ENCODE peak calls at places on chromosomes 6 and 20, in four cellular contexts. T is SK-N-SH, K is spleen, X is HL-60. E is an unnamed sample.

GRCh38 chr20:60695223-60695622 is 556.8 kb upstream of the CDH4 start:
- DNase-seq in K (no peak), T (no peak), X (no peak), E (no peak)

GRCh38 chr6:38739532-38739931 is 24.4 kb downstream of the DNAH8 start:
- DNase-seq in X (no peak), K (no peak), T (no peak), E (no peak)

GRCh38 chr6:27293436-27294152 is 18.5 kb downstream of the POM121L2 start:
- DNase-seq in T (no peak), K (no peak), X (no peak), E (no peak)

GRCh38 chr20:36506253-36506652 is 35.1 kb upstream of the MYL9 start:
- DNase-seq in T (no peak), K (no peak), X (no peak), E (no peak)

GRCh38 chr6:149060300-149060984 is 257.1 kb upstream of the TAB2 start:
- DNase-seq in X (no peak), T (peak), K (peak), E (no peak)

GRCh38 chr6:132811276-132811675 is 3.1 kb upstream of the RPS12 start:
- DNase-seq in T (no peak), X (no peak), K (no peak), E (no peak)

GRCh38 chr6:90151827-90152449 is 144.7 kb downstream of the BACH2 start:
- DNase-seq in X (no peak), T (no peak), K (no peak), E (no peak)

GRCh38 chr6:47195251-47195650 is 114.5 kb downstream of the TNFRSF21 start:
- DNase-seq in X (no peak), T (peak), K (no peak), E (no peak)

GRCh38 chr20:40275738-40276137 is 413.3 kb downstream of the MAFB start:
- DNase-seq in T (peak), X (no peak), K (no peak), E (no peak)

GRCh38 chr6:2641044-2641673 is 109.6 kb downstream of the MYLK4 start:
- DNase-seq in T (no peak), X (no peak), K (no peak), E (no peak)

GRCh38 chr6:84103029-84103428 is 69.5 kb downstream of the MRAP2 start:
- DNase-seq in X (no peak), T (peak), K (no peak), E (no peak)

DNA sequence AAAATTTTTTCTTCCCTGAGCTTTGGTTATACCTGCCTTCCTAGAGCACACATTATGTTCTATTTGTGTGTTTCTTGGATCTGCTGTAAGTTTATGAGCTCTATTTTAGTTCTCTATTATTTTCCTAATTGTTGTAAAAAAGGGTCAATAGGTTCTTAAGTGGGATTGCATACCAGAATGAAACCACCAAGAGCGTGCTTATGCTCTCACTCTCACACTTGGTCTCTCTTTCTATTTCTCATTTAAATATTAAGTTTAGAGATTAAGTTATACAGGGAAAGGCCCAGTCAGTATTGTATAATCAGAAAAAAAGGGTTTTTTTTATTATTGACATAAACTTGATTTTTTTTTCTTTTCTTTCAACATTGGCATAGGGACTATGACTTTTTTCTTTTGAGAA is 96.8 kb downstream of the RIMS1 start:
- DNase-seq in X (no peak), T (no peak), K (no peak), E (no peak)
- TF ChIP-seq POLR2AphosphoS5 in X (no peak), T (no peak), K (no peak), E (no peak)

DNA sequence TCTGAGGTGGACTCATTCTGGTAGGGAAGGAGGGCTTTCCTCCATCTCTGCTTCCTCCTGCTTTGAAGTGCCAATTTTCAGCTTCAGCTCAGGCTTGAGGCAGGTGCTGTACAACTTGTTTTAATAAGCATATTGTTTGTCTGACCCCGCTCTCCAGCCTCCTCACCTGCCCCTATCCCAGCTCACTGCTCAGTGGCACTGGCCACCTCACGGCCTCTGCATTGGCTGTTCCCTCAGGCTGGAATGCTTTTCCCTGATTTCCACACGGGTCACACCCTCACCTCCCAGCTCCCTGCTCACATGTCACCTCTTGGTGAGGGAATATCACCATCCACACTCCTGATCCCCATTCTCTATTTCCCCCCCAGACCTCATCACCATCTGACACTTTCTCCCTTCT is 14.3 kb downstream of the AARS2 start:
- DNase-seq in X (no peak), T (peak), K (no peak), E (no peak)
- TF ChIP-seq POLR2AphosphoS5 in X (no peak), T (no peak), K (no peak), E (no peak)

GRCh38 chr6:78771619-78772018 is 95.7 kb upstream of the IRAK1BP1 start:
- DNase-seq in K (no peak), T (no peak), X (no peak), E (no peak)
- TF ChIP-seq POLR2AphosphoS5 in K (no peak), T (no peak), X (no peak), E (no peak)

GRCh38 chr6:30820196-30820595 is 64.1 kb upstream of the DDR1 start:
- DNase-seq in T (no peak), X (no peak), K (no peak), E (peak)
- TF ChIP-seq POLR2AphosphoS5 in T (no peak), X (no peak), K (no peak), E (peak)

GRCh38 chr6:42996513-42996912 is 12.1 kb downstream of the PPP2R5D start:
- DNase-seq in T (no peak), X (no peak), K (no peak), E (no peak)
- TF ChIP-seq POLR2AphosphoS5 in T (no peak), X (no peak), K (no peak), E (no peak)

DNA sequence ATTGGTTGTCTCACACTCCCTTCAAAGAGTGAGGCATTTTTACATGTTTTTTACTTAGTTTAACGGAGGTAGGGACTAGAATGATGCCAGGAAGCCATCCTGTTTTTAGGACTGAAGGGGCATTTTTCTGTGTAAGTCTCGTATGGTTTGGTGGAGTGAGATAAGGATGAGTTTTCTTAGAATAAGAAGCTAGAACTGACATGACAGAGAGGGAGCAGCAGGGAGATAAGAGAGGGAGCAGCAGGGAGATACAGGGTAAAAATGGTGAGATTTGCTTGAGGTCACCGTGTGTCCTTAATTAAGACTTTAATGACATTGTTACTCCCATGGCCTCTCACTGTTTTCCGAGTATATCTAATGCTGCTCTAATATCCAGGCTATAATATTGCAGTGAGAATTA is 360.8 kb downstream of the NRN1 start:
- DNase-seq in X (no peak), K (no peak), T (no peak), E (no peak)
- TF ChIP-seq POLR2AphosphoS5 in X (no peak), K (no peak), T (no peak), E (no peak)

GRCh38 chr6:44072959-44073611 is 54.2 kb downstream of the MRPL14 start:
- DNase-seq in X (peak), K (peak), T (peak), E (peak)
- TF ChIP-seq POLR2AphosphoS5 in X (no peak), K (no peak), T (no peak), E (no peak)

GRCh38 chr20:9792674-9793073 is 46.2 kb downstream of the PAK5 start:
- DNase-seq in X (no peak), K (no peak), T (no peak), E (no peak)

GRCh38 chr20:9794831-9795230 is 44.0 kb downstream of the PAK5 start:
- DNase-seq in T (no peak), X (no peak), K (no peak), E (no peak)

GRCh38 chr20:9789136-9789535 is 49.7 kb downstream of the PAK5 start:
- DNase-seq in T (no peak), X (no peak), K (no peak), E (no peak)
- TF ChIP-seq POLR2AphosphoS5 in T (no peak), X (no peak), K (no peak), E (no peak)